ENCODE peak calls at places on chromosomes 13 and 19, in nine cellular contexts. K is kidney epithelial cell, G is nephron progenitor cell, O is GM12864, C is NB4, S is GM13976, D is neural crest cell, Z is omental fat pad, H is ovary. Y is an unnamed sample.

GRCh38 chr19:51292971-51293370 is 18.5 kb upstream of the IGLON5 start:
- DNase-seq in D (no peak), K (no peak), S (no peak), G (no peak), H (no peak), O (no peak), Z (no peak), C (no peak), Y (no peak)

GRCh38 chr13:49226613-49227012 is 6.5 kb downstream of the MLNR start:
- DNase-seq in D (no peak), K (no peak), G (no peak), C (no peak), Z (no peak), H (no peak), S (no peak), O (no peak), Y (no peak)

GRCh38 chr19:39679056-39679790 is 23.5 kb downstream of the LGALS16 start:
- DNase-seq in H (no peak), O (peak), Z (no peak), D (no peak), C (no peak), G (no peak), K (no peak), S (peak), Y (no peak)

GRCh38 chr13:66036024-66036614 is 1194.0 kb downstream of the PCDH9 start:
- DNase-seq in Z (no peak), D (no peak), C (no peak), K (no peak), S (no peak), O (no peak), H (no peak), G (no peak), Y (no peak)

GRCh38 chr19:30788105-30788765 is 416.1 kb downstream of the ZNF536 start:
- DNase-seq in H (no peak), C (no peak), O (no peak), S (no peak), K (no peak), D (no peak), G (no peak), Z (no peak), Y (no peak)

GRCh38 chr19:959935-960502 is 24.1 kb upstream of the WDR18 start:
- DNase-seq in Z (no peak), O (no peak), D (no peak), C (no peak), K (no peak), G (no peak), H (no peak), S (no peak), Y (no peak)

GRCh38 chr19:53867225-53868090 is at the start of gene MYADM:
- DNase-seq in Z (peak), S (peak), D (peak), O (peak), K (peak), G (peak), C (peak), H (peak), Y (peak)

GRCh38 chr19:16249826-16250434 is 52.2 kb downstream of the AP1M1 start:
- DNase-seq in H (no peak), O (no peak), Z (no peak), K (no peak), S (no peak), C (no peak), G (no peak), D (no peak), Y (no peak)

GRCh38 chr19:632228-633067 is 889 bp downstream of the POLRMT start:
- DNase-seq in O (no peak), H (no peak), D (peak), C (peak), Z (no peak), S (peak), G (peak), K (no peak), Y (no peak)

GRCh38 chr19:4425531-4425930 is 23.1 kb downstream of the CHAF1A start:
- DNase-seq in C (no peak), Z (no peak), K (no peak), G (no peak), D (no peak), O (no peak), H (no peak), S (no peak), Y (no peak)

GRCh38 chr19:42288881-42289555 is 12.9 kb upstream of the PRR19 start:
- DNase-seq in Z (no peak), S (no peak), O (no peak), G (no peak), C (no peak), D (no peak), K (no peak), H (peak), Y (no peak)

GRCh38 chr19:14248578-14249011 is 42.6 kb upstream of the ADGRL1 start:
- DNase-seq in S (peak), K (no peak), O (no peak), H (peak), D (peak), Z (no peak), C (no peak), G (peak), Y (peak)

GRCh38 chr19:49997709-49998108 is 27.5 kb downstream of the VRK3 start:
- DNase-seq in C (peak), O (no peak), S (peak), D (no peak), G (peak), H (no peak), K (no peak), Z (no peak), Y (peak)

GRCh38 chr13:97395437-97396136 is 38.4 kb upstream of the RAP2A start:
- DNase-seq in Z (no peak), G (no peak), C (no peak), S (no peak), K (no peak), D (no peak), H (no peak), O (no peak), Y (no peak)

GRCh38 chr19:19615086-19615485 is 3.4 kb downstream of the PBX4 start:
- DNase-seq in O (no peak), G (no peak), K (no peak), C (peak), Z (no peak), H (no peak), S (no peak), D (no peak), Y (no peak)

GRCh38 chr13:48446454-48446853 is 33.5 kb upstream of the LPAR6 start:
- DNase-seq in D (no peak), O (no peak), G (no peak), S (no peak), H (no peak), C (peak), Z (no peak), K (no peak), Y (no peak)

GRCh38 chr13:53054569-53054968 is 26.0 kb downstream of the OLFM4 start:
- DNase-seq in D (no peak), C (no peak), K (no peak), S (no peak), Z (no peak), H (no peak), O (no peak), G (no peak), Y (no peak)

GRCh38 chr19:21474671-21475181 is 30.7 kb upstream of the ZNF429 start:
- DNase-seq in O (peak), H (peak), K (peak), D (peak), S (peak), C (no peak), Z (peak), G (peak), Y (no peak)

GRCh38 chr19:29876414-29876813 is 64.6 kb downstream of the CCNE1 start:
- DNase-seq in H (no peak), C (no peak), O (no peak), G (no peak), K (no peak), D (no peak), S (no peak), Z (no peak), Y (no peak)

GRCh38 chr19:6577410-6578125 is 13.4 kb downstream of the CD70 start:
- DNase-seq in K (no peak), H (no peak), O (peak), G (no peak), D (no peak), Z (no peak), S (peak), C (peak), Y (no peak)

GRCh38 chr19:31149306-31149975 is 199.8 kb downstream of the TSHZ3 start:
- DNase-seq in G (no peak), Z (no peak), D (no peak), O (no peak), K (no peak), C (no peak), H (no peak), S (no peak), Y (peak)

GRCh38 chr19:33722456-33723239 is 74.0 kb upstream of the KCTD15 start:
- DNase-seq in H (no peak), O (no peak), D (no peak), S (no peak), K (no peak), G (no peak), C (no peak), Z (no peak), Y (no peak)

GRCh38 chr13:36700170-36700569 is 26.4 kb downstream of the SERTM1 start:
- DNase-seq in G (no peak), K (no peak), D (no peak), S (no peak), H (no peak), C (no peak), O (no peak), Z (no peak), Y (no peak)

GRCh38 chr19:46716013-46716671 is 772 bp downstream of the PRKD2 start:
- DNase-seq in O (no peak), H (peak), S (no peak), D (peak), C (peak), Z (no peak), G (peak), K (no peak), Y (no peak)
- TF ChIP-seq CTCF in O (peak), H (no peak), S (no peak), D (peak), C (peak), Z (no peak), G (peak), K (peak), Y (no peak)

DNA sequence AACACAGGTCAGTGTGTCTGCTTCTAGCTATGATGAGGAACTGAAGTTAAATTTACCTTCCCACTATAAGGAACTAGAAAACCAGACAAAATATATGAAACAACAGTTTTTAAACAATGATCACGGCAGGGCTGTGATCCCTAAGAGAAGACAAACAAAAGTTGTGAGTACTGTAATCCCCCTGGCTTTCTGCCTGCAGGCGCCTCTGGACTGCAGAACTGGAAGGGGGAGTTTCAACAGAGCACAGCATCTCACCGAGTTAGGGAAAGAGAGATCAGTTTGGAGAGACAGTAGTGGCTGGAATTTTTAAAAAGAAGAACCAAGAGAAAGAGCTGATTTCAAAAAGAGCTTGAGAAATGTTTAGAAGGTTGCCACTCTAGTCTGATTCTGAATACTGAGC is 475.4 kb downstream of the UQCRFS1 start:
- DNase-seq in Z (no peak), H (peak), O (no peak), G (no peak), D (no peak), C (no peak), K (no peak), S (no peak), Y (no peak)
- TF ChIP-seq CTCF in Z (no peak), H (no peak), O (no peak), G (no peak), D (no peak), C (no peak), K (no peak), S (no peak), Y (no peak)

GRCh38 chr13:83531022-83531421 is 351.3 kb downstream of the SLITRK1 start:
- DNase-seq in H (no peak), G (no peak), S (no peak), Z (no peak), O (no peak), C (no peak), K (no peak), D (no peak), Y (no peak)

GRCh38 chr13:83538636-83539035 is 343.6 kb downstream of the SLITRK1 start:
- DNase-seq in C (no peak), S (no peak), K (no peak), G (no peak), D (no peak), Z (no peak), H (no peak), O (no peak), Y (no peak)

GRCh38 chr13:83532809-83533208 is 349.5 kb downstream of the SLITRK1 start:
- DNase-seq in O (no peak), H (no peak), K (no peak), S (no peak), G (no peak), D (no peak), Z (no peak), C (no peak), Y (no peak)

GRCh38 chr13:83536153-83536552 is 346.1 kb downstream of the SLITRK1 start:
- DNase-seq in C (no peak), O (no peak), Z (no peak), G (no peak), H (no peak), S (no peak), K (no peak), D (no peak), Y (no peak)

DNA sequence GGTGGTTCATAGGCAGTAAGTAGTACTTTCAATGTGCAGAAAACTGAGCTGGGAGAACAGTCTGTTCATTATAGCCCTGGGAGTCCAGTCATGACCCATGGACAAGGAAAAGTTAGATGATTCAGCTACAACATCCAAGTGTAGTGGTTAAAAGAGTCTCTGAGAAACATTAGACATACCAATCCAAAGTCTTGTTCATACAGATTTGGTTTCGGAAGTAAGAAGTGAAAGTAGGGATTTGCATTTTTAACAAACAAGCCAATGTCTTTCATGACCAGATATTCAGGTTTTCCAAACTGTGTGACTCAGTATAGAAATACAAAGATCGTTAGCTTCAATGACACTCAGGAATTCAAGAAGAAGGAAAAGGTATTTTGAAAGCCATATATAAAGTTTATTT is 345.3 kb downstream of the SLITRK1 start:
- DNase-seq in K (no peak), D (no peak), G (no peak), H (no peak), O (no peak), S (no peak), C (no peak), Z (no peak), Y (no peak)
- TF ChIP-seq CTCF in K (no peak), D (no peak), G (no peak), H (no peak), O (no peak), S (no peak), C (no peak), Z (no peak), Y (no peak)

DNA sequence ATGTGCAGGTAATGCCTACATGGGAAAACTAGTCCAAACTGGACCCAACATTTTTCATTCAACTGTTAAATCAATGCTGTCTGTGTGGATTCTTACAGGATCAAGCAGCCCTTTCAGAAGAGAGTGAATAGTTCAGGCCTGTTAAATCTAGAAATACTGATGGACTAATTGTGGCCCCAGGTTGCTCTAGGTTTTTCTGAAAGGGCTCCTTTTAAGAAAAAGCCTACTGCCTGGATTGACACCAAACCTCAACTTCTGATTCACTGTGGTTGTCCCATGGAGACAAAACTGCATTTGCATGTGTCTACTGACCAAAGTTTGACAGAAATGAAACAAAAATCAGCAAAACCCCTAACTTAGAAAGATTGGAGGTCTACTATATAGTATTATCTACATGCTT is 437.0 kb downstream of the KLF12 start:
- DNase-seq in C (no peak), D (no peak), H (no peak), Z (no peak), G (no peak), K (no peak), O (no peak), S (no peak), Y (no peak)
- TF ChIP-seq CTCF in C (no peak), D (no peak), H (no peak), Z (no peak), G (no peak), K (no peak), O (no peak), S (no peak), Y (no peak)

GRCh38 chr19:38224014-38224862 is at the start of gene DPF1:
- DNase-seq in O (peak), K (no peak), Z (no peak), S (peak), C (peak), G (peak), H (no peak), D (peak), Y (peak)
- TF ChIP-seq CTCF in O (peak), K (peak), Z (no peak), S (peak), C (no peak), G (peak), H (no peak), D (peak), Y (peak)

DNA sequence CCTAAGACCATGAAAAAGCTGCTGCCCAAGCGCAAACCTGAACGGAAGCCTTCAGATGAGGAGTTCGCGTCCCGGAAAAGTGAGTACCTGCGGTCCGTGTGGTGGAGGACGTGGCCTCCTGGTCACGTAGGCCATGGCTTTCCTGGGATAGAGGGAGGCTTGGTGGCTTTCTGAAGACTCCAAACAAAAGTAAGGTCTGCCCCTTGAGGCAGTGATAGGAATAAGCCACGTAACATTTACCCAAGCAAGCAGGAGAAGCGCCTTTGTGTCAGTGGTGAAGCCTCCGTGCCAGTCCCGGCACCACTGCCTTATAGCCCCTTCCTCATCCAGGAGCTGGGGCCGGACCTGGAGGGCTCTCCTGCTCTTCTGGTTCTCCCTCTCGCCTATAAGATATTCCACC is 34.3 kb upstream of the TEX29 start:
- DNase-seq in O (no peak), S (no peak), D (no peak), Z (no peak), K (no peak), C (no peak), G (no peak), H (no peak), Y (no peak)
- TF ChIP-seq CTCF in O (peak), S (no peak), D (peak), Z (no peak), K (peak), C (no peak), G (no peak), H (no peak), Y (no peak)

GRCh38 chr19:9144920-9145319 is 4.7 kb downstream of the ZNF317 start:
- DNase-seq in O (no peak), S (no peak), C (peak), K (no peak), G (no peak), Z (no peak), H (no peak), D (no peak), Y (no peak)

GRCh38 chr19:9139609-9140158 is 513 bp upstream of the ZNF317 start:
- DNase-seq in Z (no peak), C (peak), K (no peak), O (no peak), H (no peak), G (no peak), S (no peak), D (no peak), Y (no peak)

GRCh38 chr19:9140159-9140874 is at the start of gene ZNF317:
- DNase-seq in D (peak), K (peak), Z (peak), S (peak), H (peak), G (peak), O (peak), C (peak), Y (peak)
- TF ChIP-seq CTCF in D (no peak), K (no peak), Z (no peak), S (no peak), H (no peak), G (no peak), O (no peak), C (no peak), Y (no peak)

DNA sequence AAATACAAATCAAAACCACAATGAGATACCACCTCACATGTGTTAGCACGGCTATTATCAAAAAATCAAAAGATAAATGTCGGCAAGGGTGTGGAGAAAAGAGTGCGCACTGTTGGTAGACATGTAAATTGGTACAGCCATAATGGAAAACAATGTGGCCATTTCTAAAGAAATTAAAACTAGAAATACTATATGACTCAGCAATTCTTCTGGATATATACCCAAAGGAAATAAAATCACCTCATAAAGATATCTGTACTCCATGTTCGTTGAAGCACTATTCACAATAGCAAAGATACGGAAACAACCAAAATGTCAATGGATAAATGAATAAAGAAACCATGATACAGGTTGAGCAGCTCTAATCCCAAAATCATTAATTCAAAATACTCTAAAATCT is 30.8 kb downstream of the VWA8 start:
- DNase-seq in D (no peak), C (no peak), O (no peak), K (no peak), H (no peak), G (no peak), S (no peak), Z (no peak), Y (no peak)
- TF ChIP-seq CTCF in D (no peak), C (no peak), O (no peak), K (no peak), H (no peak), G (no peak), S (no peak), Z (no peak), Y (no peak)

DNA sequence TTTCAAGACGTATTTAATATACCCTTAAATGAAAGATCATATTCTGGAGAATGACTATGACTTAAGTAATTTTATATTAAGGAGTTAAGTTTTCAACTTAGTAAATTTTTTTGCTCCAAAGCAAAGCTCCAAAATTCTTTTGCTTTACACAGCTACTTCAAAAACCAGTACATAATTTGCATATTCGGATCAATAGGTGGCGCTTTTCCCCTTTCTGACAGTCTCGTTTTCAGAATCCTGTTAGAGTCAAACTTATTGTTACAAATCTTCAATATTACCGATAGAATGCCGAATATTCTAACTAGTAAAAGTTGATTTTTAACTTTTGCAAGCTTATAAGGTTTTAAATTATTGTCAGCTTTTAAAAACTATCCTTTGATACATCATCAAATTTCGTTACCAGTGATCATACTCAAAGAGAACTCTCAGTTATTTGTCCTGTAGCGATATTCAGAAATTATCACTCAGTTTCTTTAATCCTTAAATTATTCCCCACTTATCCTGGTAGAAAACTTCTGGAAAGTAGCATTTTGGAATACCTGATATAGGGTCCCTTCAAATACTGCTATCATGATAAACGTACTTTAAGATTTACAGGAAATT is 852.7 kb upstream of the KLHL1 start:
- DNase-seq in O (no peak), H (no peak), C (peak), S (peak), K (peak), Z (no peak), D (peak), G (no peak), Y (no peak)
- TF ChIP-seq CTCF in O (peak), H (no peak), C (peak), S (peak), K (peak), Z (no peak), D (peak), G (peak), Y (peak)